ENCODE peak calls at places on chromosome 17, in six cellular contexts. J is A549, L is GM12878, Z is DND-41, S is body of pancreas, V is kidney. X is an unnamed sample.

GRCh38 chr17:58741121-58741625 is 14.5 kb upstream of the PPM1E start:
- DNase-seq in L (no peak), V (no peak), S (no peak), J (peak; percentile 14), Z (no peak), X (peak; percentile 86)

GRCh38 chr17:69480197-69480596 is 65.7 kb downstream of the MAP2K6 start:
- DNase-seq in S (peak; percentile 11), L (no peak), Z (no peak), V (no peak), J (no peak), X (no peak)

GRCh38 chr17:7233701-7234099 is 617 bp downstream of the DVL2 start:
- DNase-seq in J (no peak), V (no peak), S (no peak), Z (no peak), L (no peak), X (no peak)

GRCh38 chr17:21037117-21037803 is 5.6 kb downstream of the USP22 start:
- DNase-seq in V (no peak), Z (no peak), J (no peak), S (no peak), L (no peak), X (no peak)

GRCh38 chr17:37567137-37567927 is 41.9 kb downstream of the SYNRG start:
- DNase-seq in Z (no peak), S (no peak), V (no peak), J (no peak), L (no peak), X (no peak)

GRCh38 chr17:56593741-56594527 is 435 bp downstream of the NOG start:
- DNase-seq in Z (peak; percentile 13), J (no peak), V (peak; percentile 89), S (peak; percentile 56), L (no peak), X (peak; percentile 57)

GRCh38 chr17:41518031-41518430 is 659 bp downstream of the KRT15 start:
- DNase-seq in L (no peak), S (no peak), V (no peak), J (no peak), Z (no peak), X (no peak)

GRCh38 chr17:27446569-27447301 is 9.5 kb upstream of the KSR1 start:
- DNase-seq in J (peak; percentile 38), V (no peak), S (no peak), L (no peak), Z (no peak), X (peak; percentile 25)

GRCh38 chr17:33387406-33387805 is 94.3 kb upstream of the ASIC2 start:
- DNase-seq in L (no peak), S (no peak), V (no peak), Z (no peak), J (no peak), X (no peak)

GRCh38 chr17:2393184-2393953 is 7.5 kb downstream of the MNT start:
- DNase-seq in Z (peak; percentile 89), V (peak; percentile 97), J (peak; percentile 94), S (peak; percentile 94), L (no peak), X (peak; percentile 86)

GRCh38 chr17:57726213-57726612 is 18.9 kb downstream of the CCDC182 start:
- DNase-seq in S (no peak), L (no peak), Z (no peak), J (no peak), V (no peak), X (no peak)

GRCh38 chr17:79836952-79837887 is 2.0 kb downstream of the CBX4 start:
- DNase-seq in Z (peak; percentile 96), J (peak; percentile 94), V (peak; percentile 95), L (no peak), S (peak; percentile 95), X (peak; percentile 83)

GRCh38 chr17:45823598-45823997 is 21.1 kb upstream of the SPPL2C start:
- DNase-seq in S (no peak), J (no peak), L (no peak), V (no peak), Z (no peak), X (no peak)

GRCh38 chr17:36921131-36921851 is 16.0 kb upstream of the LHX1 start:
- DNase-seq in Z (no peak), J (peak; percentile 89), L (no peak), S (no peak), V (peak; percentile 74), X (peak; percentile 98)

GRCh38 chr17:28497931-28498330 is 8.2 kb upstream of the FOXN1 start:
- DNase-seq in J (no peak), Z (no peak), L (no peak), V (no peak), S (peak; percentile 92), X (peak; percentile 43)

GRCh38 chr17:56144205-56144604 is 9.1 kb upstream of the ANKFN1 start:
- DNase-seq in S (no peak), Z (no peak), V (no peak), L (no peak), J (no peak), X (no peak)

GRCh38 chr17:56173958-56174357 is 20.7 kb downstream of the ANKFN1 start:
- DNase-seq in L (no peak), Z (peak; percentile 86), S (no peak), V (no peak), J (no peak), X (no peak)

GRCh38 chr17:64773836-64774761 is 112.0 kb upstream of the SMURF2 start:
- DNase-seq in S (peak; percentile 91), L (no peak), Z (no peak), J (peak; percentile 85), V (peak; percentile 93), X (peak; percentile 72)

GRCh38 chr17:927611-928461 is 51.7 kb downstream of the NXN start:
- DNase-seq in Z (no peak), L (no peak), V (no peak), S (no peak), J (peak; percentile 72), X (peak; percentile 92)

GRCh38 chr17:58377005-58377660 is 25.1 kb upstream of the SUPT4H1 start:
- DNase-seq in J (no peak), L (no peak), Z (no peak), S (peak; percentile 53), V (no peak), X (no peak)

GRCh38 chr17:64083571-64084085 is 46.3 kb downstream of the ERN1 start:
- DNase-seq in S (no peak), Z (no peak), L (no peak), V (no peak), J (no peak), X (no peak)

GRCh38 chr17:57593739-57594462 is 151.2 kb downstream of the CCDC182 start:
- DNase-seq in V (no peak), S (no peak), Z (no peak), L (no peak), J (no peak), X (no peak)

GRCh38 chr17:41516828-41517283 is 1.8 kb downstream of the KRT15 start:
- DNase-seq in S (no peak), L (no peak), V (peak; percentile 67), Z (no peak), J (no peak), X (no peak)

GRCh38 chr17:74737299-74738050 is 419 bp downstream of the RAB37 start:
- DNase-seq in V (no peak), L (no peak), S (no peak), Z (peak; percentile 64), J (peak; percentile 72), X (no peak)

GRCh38 chr17:43398724-43399595 is at the start of gene ARL4D:
- DNase-seq in J (peak; percentile 82), S (peak; percentile 93), L (no peak), V (peak; percentile 96), Z (peak; percentile 88), X (peak; percentile 75)

DNA sequence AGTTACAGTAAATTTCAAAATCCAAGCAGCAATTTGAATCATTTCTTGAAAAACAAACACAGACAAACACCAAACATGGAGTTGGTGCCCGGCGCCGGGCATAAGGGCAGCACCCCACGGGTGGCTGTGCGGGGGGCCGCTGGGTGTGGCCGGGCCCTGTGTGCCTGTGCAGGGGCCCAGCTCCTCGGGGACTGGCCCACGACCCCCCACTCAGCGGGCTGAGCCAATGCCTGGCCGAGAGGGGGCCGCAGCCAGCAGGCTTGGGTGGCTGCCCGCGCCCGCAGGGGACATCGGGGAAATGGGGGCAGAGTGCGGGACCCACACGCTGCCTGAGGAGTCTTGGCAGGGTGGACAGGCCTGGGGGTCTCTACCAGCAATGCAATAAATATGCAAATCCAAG is 12.8 kb upstream of the DUS1L start:
- DNase-seq in J (no peak), Z (no peak), V (no peak), L (no peak), S (no peak), X (no peak)
- H3K27ac ChIP-seq in J (no peak overlapping the region), Z (no peak overlapping the region), V (no peak overlapping the region), L (no peak overlapping the region), S (no peak overlapping the region), X (peak overlapping the region; percentile 67)

GRCh38 chr17:76123127-76123499 is 17.9 kb downstream of the FOXJ1 start:
- DNase-seq in Z (no peak), V (no peak), J (no peak), S (no peak), L (no peak), X (no peak)

GRCh38 chr17:76124582-76125390 is 16.3 kb downstream of the FOXJ1 start:
- DNase-seq in S (no peak), J (peak; percentile 66), V (no peak), L (no peak), Z (no peak), X (no peak)

GRCh38 chr17:76122411-76123126 is 18.5 kb downstream of the FOXJ1 start:
- DNase-seq in L (no peak), J (no peak), V (no peak), S (no peak), Z (no peak), X (no peak)

GRCh38 chr17:76125391-76125675 is 15.7 kb downstream of the FOXJ1 start:
- DNase-seq in Z (no peak), L (no peak), V (no peak), S (no peak), J (no peak), X (no peak)

DNA sequence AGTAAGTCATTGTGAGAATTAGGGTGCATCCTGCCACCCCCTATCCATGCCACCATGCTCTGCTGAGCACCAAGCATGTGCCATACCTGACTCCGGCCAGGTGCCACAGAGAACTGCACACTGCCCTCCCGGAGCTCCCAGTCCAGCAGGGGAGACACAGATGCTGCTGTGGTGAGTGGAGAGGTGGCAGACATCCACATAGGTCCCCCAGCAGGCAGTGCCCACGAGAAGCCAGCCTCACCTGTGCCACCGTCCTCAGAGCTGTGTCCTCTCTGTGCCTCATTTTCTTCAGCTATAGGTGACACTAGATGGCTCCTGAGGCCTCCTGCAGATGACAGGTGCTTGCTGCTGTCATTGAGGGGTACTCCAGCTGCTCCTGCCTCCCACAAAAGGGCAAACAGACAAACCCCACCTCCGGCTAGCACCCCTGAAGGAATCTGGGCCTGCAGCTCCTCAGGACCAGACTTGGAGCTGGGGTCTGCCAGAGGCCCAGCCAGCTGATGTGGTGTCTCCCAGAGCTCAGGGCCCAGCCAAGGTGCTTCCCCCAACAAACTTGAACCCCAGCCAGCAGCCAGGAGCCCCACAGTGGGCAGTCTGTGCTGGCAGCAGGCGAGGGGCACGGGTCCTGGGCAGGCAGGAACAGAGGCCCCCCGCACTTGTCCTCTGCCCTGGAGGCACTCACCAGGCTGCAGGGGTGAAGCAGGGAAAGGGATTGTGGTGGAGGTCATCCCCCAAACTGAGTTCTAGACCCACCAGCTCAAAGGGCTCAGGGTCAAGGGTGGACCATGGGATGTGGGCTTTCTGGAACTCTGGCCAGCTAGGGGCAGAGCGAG is 17.1 kb downstream of the FOXJ1 start:
- DNase-seq in Z (no peak), S (no peak), V (no peak), J (no peak), L (no peak), X (no peak)
- TF ChIP-seq CTCF in Z (no peak), S (no peak), V (no peak), J (no peak), L (no peak), X (no peak)

GRCh38 chr17:40112191-40112590 is 9.6 kb upstream of the MSL1 start:
- DNase-seq in S (no peak), J (no peak), V (peak; percentile 25), L (no peak), Z (no peak), X (no peak)
- H3K27ac ChIP-seq in S (peak overlapping the region; percentile 89), J (peak overlapping the region; percentile 93), V (peak overlapping the region; percentile 95), L (no peak overlapping the region), Z (peak overlapping the region; percentile 70), X (peak overlapping the region; percentile 91)

GRCh38 chr17:35022536-35023063 is 40.9 kb downstream of the RFFL start:
- DNase-seq in S (peak; percentile 62), L (no peak), V (peak; percentile 89), Z (peak; percentile 75), J (peak; percentile 82), X (peak; percentile 73)
- TF ChIP-seq CTCF in S (no peak), L (no peak), V (no peak), Z (no peak), J (no peak), X (no peak)